ENCODE peak calls at places on chromosomes 12 and 14, in six cellular contexts. One of them, this sample, is unnamed.

GRCh38 chr12:82801951-82802610 is 115.4 kb downstream of the TMTC2 start:
- DNase-seq in choroid plexus epithelial cell: no peak
- DNase-seq in aorta: peak
- DNase-seq in AG08395: no peak
- DNase-seq in nucleus accumbens: no peak
- DNase-seq in HT-29: no peak
- DNase-seq in this sample: no peak

GRCh38 chr12:124774054-124774461 is 89.6 kb downstream of the SCARB1 start:
- DNase-seq in nucleus accumbens: no peak
- DNase-seq in choroid plexus epithelial cell: peak
- DNase-seq in AG08395: no peak
- DNase-seq in HT-29: no peak
- DNase-seq in aorta: no peak
- DNase-seq in this sample: no peak

GRCh38 chr12:6960291-6961277 is 9.4 kb downstream of the PTPN6 start:
- DNase-seq in AG08395: peak
- DNase-seq in HT-29: peak
- DNase-seq in nucleus accumbens: no peak
- DNase-seq in choroid plexus epithelial cell: peak
- DNase-seq in aorta: no peak
- DNase-seq in this sample: no peak

GRCh38 chr12:107447336-107447735 is 238.3 kb upstream of the PWP1 start:
- DNase-seq in AG08395: no peak
- DNase-seq in HT-29: no peak
- DNase-seq in nucleus accumbens: no peak
- DNase-seq in choroid plexus epithelial cell: no peak
- DNase-seq in aorta: no peak
- DNase-seq in this sample: no peak

GRCh38 chr12:122226366-122227222 is 742 bp upstream of the DIABLO start:
- DNase-seq in aorta: no peak
- DNase-seq in nucleus accumbens: no peak
- DNase-seq in choroid plexus epithelial cell: no peak
- DNase-seq in HT-29: no peak
- DNase-seq in AG08395: no peak
- DNase-seq in this sample: no peak

GRCh38 chr12:53508534-53509199 is 1.4 kb upstream of the NPFF start:
- DNase-seq in aorta: peak
- DNase-seq in HT-29: peak
- DNase-seq in choroid plexus epithelial cell: peak
- DNase-seq in AG08395: peak
- DNase-seq in nucleus accumbens: no peak
- DNase-seq in this sample: peak

GRCh38 chr12:87086118-87086891 is 830.1 kb upstream of the MGAT4C start:
- DNase-seq in choroid plexus epithelial cell: peak
- DNase-seq in HT-29: peak
- DNase-seq in AG08395: no peak
- DNase-seq in nucleus accumbens: no peak
- DNase-seq in aorta: no peak
- DNase-seq in this sample: no peak

GRCh38 chr14:88879016-88879415 is 54.6 kb downstream of the TTC8 start:
- DNase-seq in AG08395: peak
- DNase-seq in nucleus accumbens: no peak
- DNase-seq in choroid plexus epithelial cell: peak
- DNase-seq in HT-29: no peak
- DNase-seq in aorta: no peak
- DNase-seq in this sample: no peak

GRCh38 chr14:81289516-81289915 is 68.8 kb upstream of the GTF2A1 start:
- DNase-seq in nucleus accumbens: no peak
- DNase-seq in AG08395: no peak
- DNase-seq in aorta: no peak
- DNase-seq in HT-29: peak
- DNase-seq in choroid plexus epithelial cell: no peak
- DNase-seq in this sample: no peak

GRCh38 chr14:75429562-75429961 is 1.7 kb downstream of the JDP2 start:
- DNase-seq in choroid plexus epithelial cell: no peak
- DNase-seq in AG08395: no peak
- DNase-seq in HT-29: no peak
- DNase-seq in nucleus accumbens: no peak
- DNase-seq in aorta: no peak
- DNase-seq in this sample: no peak